ENCODE peak calls at places on chromosomes 4 and X, in six cellular contexts. K, F, A, E, R and N are unnamed samples.

GRCh38 chrX:71282514-71283408 is 674 bp upstream of the NONO start:
- DNase-seq in R (peak), A (peak), E (peak), K (no peak), F (no peak), N (no peak)

GRCh38 chrX:72046447-72046846 is 85.3 kb downstream of the RTL5 start:
- DNase-seq in F (no peak), E (no peak), R (no peak), K (no peak), A (no peak), N (peak)

GRCh38 chr4:44257461-44257860 is 191.1 kb downstream of the KCTD8 start:
- DNase-seq in E (peak), K (no peak), A (no peak), R (no peak), F (no peak), N (no peak)

GRCh38 chr4:35900608-35901243 is 343.6 kb downstream of the ARAP2 start:
- DNase-seq in A (no peak), R (no peak), K (no peak), E (no peak), F (no peak), N (no peak)

GRCh38 chrX:120790118-120790517 is 85.5 kb downstream of the CT47B1 start:
- DNase-seq in E (peak), F (peak), K (no peak), R (no peak), A (peak), N (peak)

GRCh38 chrX:94178145-94178790 is 504.3 kb downstream of the FAM133A start:
- DNase-seq in F (no peak), A (no peak), E (peak), R (no peak), K (no peak), N (no peak)

GRCh38 chr4:120156115-120156718 is 89.6 kb upstream of the MAD2L1 start:
- DNase-seq in F (peak), R (no peak), A (peak), K (no peak), E (peak), N (peak)

GRCh38 chrX:152575331-152575730 is 62.4 kb upstream of the GABRQ start:
- DNase-seq in R (no peak), E (no peak), K (no peak), A (no peak), F (no peak), N (no peak)

GRCh38 chr4:109472343-109472761 is 38.7 kb downstream of the SEC24B start:
- DNase-seq in R (no peak), A (no peak), K (no peak), E (peak), F (peak), N (no peak)

GRCh38 chr4:142534994-142535393 is 311.1 kb downstream of the INPP4B start:
- DNase-seq in E (peak), R (no peak), F (peak), A (no peak), K (no peak), N (no peak)

GRCh38 chr4:169665039-169665732 is 44.8 kb downstream of the CLCN3 start:
- DNase-seq in A (no peak), F (no peak), E (no peak), R (no peak), K (no peak), N (peak)

GRCh38 chrX:34546366-34546765 is 110.7 kb downstream of the TMEM47 start:
- DNase-seq in K (no peak), E (peak), R (no peak), F (no peak), A (no peak), N (no peak)

GRCh38 chr4:105137460-105137859 is 9.2 kb upstream of the TET2 start:
- DNase-seq in E (no peak), R (no peak), F (no peak), A (no peak), K (no peak), N (no peak)

GRCh38 chr4:126778348-126778747 is 854.4 kb upstream of the INTU start:
- DNase-seq in E (peak), R (no peak), F (peak), A (no peak), K (no peak), N (peak)

DNA sequence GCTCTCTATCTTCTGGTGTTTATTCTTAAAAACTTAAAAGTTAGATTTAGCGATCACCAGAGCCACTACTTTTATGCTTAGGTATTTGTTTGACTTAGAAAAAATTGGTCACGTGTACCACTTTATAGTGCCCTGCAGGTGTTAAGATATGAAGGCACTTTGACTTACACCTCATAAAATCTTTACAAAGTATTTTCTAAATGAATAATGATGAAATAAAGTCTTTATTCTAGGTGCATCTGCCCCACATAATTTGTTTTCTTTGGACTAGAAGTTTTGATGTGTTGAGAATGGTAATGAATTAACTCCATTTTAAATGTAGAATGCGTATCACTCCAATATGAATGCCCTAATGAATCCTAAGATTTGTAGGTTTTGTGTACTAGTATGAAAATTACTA is 2.9 kb downstream of the FMR1 start:
- DNase-seq in K (no peak), F (no peak), R (no peak), E (no peak), A (no peak), N (no peak)
- H3K4me3 ChIP-seq in K (no peak), F (no peak), R (no peak), E (no peak), A (no peak), N (no peak)

GRCh38 chrX:149611619-149612018 is 16.5 kb upstream of the HSFX2 start:
- DNase-seq in R (no peak), K (no peak), A (no peak), F (no peak), E (no peak), N (no peak)
- H3K4me3 ChIP-seq in R (no peak), K (no peak), A (no peak), F (no peak), E (no peak), N (no peak)

DNA sequence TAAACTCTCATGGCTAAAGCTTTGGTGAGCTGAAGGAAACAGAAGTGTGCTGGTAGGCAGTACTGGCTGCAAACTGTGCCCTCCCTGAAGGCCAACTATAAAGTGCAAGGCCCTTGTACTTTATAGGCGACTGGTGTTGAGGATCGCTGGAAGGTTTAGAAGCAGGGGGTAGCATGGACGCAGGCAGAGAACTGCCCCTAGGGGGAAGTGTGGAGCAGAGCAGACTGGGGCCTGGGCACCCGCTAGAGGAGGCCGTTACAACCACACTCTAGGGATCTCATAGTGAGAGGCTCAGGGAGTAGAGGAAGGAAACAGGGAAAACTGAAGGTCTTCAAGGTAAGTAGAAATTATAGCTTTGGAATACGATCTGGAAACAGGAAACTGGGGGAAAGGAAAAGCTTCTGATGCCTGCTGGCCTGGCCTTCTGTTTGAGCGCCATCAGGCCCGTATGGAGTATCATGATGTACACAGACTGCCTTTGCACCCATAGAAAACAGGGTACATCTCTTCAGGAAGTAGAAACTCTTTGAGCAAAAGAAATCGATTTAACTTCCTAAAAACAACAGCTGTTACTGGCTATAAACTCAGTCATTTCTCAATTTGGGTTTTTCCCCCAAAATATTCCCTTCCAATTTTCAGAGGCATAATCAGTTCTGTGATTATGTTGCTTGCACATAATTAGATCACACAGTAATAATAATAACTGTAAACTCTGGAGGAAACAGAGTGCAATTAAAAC is 23.9 kb upstream of the TMSB4X start:
- DNase-seq in A (peak), K (no peak), F (no peak), R (peak), E (peak), N (peak)
- H3K4me3 ChIP-seq in A (peak), K (no peak), F (no peak), R (no peak), E (no peak), N (peak)

DNA sequence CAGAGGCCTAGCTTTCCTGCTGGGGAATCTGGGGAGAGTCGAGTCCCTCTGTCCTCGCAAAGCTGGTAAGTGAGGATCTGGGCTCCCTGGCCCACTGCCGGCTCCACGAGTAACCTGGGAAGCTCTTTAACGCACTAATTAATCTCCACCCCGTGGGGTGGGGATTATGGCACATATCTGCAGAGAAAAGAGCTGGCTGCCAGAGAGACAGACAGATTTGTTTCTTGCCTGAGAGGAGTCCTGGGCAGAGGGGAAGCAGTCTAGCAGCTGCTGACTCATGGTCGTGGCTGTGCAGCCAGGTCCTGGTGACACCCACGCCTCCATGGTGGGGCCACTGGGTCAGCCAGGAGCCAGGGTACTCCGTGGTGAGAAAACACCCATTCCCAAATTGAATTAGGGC is 14.0 kb downstream of the SORCS2 start:
- DNase-seq in A (no peak), R (no peak), K (peak), F (peak), E (peak), N (no peak)
- H3K4me3 ChIP-seq in A (no peak), R (no peak), K (no peak), F (no peak), E (no peak), N (no peak)

DNA sequence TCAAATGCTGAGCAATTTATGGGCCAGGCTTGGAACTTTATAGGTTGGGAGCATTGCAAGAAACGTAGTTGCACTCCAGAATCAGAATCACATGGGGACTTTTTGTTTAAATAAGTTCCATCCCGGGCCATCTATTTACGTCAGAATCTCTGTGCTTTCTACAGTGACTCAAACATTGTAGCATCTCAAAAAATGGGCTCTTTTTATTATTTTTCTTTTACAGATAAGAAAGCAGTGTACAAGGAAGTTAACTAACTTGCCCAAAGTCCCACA is 10.2 kb downstream of the CC2D2A start:
- DNase-seq in R (no peak), A (no peak), E (peak), K (no peak), F (peak), N (no peak)
- H3K4me3 ChIP-seq in R (no peak), A (no peak), E (peak), K (peak), F (peak), N (no peak)

GRCh38 chr4:168605411-168605810 is 108.6 kb downstream of the PALLD start:
- DNase-seq in E (peak), A (no peak), R (no peak), F (peak), K (no peak), N (no peak)

GRCh38 chr4:168609369-168609768 is 112.5 kb downstream of the PALLD start:
- DNase-seq in E (no peak), F (no peak), A (no peak), R (no peak), K (no peak), N (no peak)

GRCh38 chr4:168608771-168609170 is 111.9 kb downstream of the PALLD start:
- DNase-seq in A (no peak), F (no peak), E (no peak), K (no peak), R (no peak), N (no peak)

GRCh38 chr4:168604496-168605373 is 107.9 kb downstream of the PALLD start:
- DNase-seq in E (peak), A (no peak), R (no peak), F (peak), K (no peak), N (no peak)

DNA sequence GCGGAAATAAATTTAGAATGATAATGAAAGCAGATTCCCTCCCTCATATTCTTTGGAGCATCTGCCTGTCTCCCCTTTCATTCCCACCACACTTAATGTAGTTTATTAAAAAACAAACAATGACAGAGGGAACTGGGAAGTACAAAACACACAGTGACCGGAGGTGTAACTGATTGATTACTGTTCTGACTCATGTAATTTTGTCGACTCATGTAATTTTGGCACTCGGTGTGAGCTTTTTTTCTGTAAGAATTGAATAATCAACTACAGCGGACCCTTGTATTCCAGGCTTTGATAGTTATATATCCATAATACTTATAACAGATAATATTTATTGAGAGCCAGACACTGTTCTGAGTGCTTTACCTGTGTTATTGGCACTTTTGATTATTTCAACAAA is 110.4 kb downstream of the PALLD start:
- DNase-seq in A (no peak), K (no peak), E (no peak), R (no peak), F (no peak), N (no peak)
- H3K4me3 ChIP-seq in A (no peak), K (no peak), E (no peak), R (no peak), F (no peak), N (no peak)

DNA sequence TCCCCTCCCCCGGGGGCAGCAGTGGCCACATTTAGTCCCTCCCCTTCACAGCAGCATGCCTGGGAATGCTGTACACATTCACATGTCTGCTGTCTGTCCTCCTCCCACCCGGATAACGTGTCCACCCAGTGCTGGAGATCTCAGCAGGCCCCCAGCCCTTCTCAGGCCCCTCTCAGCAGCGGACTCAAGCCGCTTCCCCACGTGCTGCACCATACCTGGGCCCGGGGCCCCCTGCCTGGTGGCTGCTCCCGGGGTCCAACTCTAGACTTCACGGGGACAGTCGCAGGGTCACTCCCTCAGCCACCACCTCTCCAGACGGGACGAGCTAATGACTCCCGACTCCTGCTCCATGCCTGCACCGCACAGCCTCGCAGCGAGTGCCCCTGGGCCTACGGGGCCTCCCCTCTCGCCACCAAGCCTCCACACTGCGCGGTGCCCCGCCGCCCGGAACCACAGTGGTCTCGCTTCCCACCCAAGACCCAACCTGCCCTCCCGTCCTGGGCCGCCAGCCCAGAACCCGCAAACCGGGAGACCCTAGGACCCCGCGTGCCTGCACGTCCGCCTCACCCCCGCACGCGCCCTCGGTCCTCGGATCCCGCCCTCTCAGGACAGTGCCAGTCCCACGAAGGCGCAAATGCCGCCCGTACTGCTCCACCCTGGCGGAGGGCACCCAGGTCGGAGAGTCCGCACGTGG is 1.3 kb upstream of the PCGF3 start:
- DNase-seq in F (no peak), E (no peak), K (no peak), R (no peak), A (no peak), N (no peak)
- H3K4me3 ChIP-seq in F (no peak), E (no peak), K (no peak), R (no peak), A (no peak), N (no peak)

DNA sequence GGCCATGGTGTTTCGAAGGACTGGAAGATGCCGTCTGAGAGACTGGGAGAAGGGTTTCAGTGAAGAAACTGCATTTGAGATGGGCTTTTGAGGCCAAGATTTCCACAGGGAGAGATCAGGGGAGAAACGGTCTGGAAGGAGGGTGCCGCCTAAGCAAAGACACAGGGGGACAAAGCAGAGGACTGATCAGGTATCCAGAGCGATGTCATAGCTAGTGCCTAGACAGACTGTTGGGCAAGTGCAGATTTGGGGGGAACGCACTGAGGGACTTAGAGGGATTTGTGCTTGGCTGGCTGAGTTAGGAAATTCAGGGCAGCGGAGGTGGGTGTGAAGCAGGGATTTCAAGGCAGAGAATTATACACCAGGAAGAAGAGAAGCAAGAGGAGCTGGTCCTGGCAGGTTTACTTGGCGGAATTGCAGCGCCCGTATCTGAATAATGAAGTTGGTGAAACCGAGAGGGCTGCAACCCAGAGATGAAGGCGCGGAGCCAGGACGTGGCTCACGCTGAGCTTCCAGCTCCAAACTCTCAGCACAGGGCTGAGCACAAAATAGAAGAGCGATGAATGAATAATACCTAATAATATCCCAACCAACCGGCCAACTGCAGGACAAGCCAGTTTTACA is 106.9 kb downstream of the MAML3 start:
- DNase-seq in R (no peak), K (peak), A (no peak), E (peak), F (no peak), N (no peak)
- H3K4me3 ChIP-seq in R (no peak), K (no peak), A (no peak), E (no peak), F (no peak), N (no peak)